ENCODE peak calls at places on chromosomes 6 and 20, in eight cellular contexts. L, T, I, F, A, R, M and G are unnamed samples.

GRCh38 chr20:24767623-24768100 is 181.4 kb upstream of the CST7 start:
- DNase-seq in L (no peak), T (no peak), I (peak), F (no peak), A (no peak), R (no peak), M (no peak), G (no peak)

GRCh38 chr6:159977242-159978214 is 8.6 kb downstream of the IGF2R start:
- DNase-seq in L (peak), T (no peak), I (no peak), F (peak), A (no peak), R (peak), M (peak), G (peak)

GRCh38 chr6:8527818-8528217 is 92.5 kb upstream of the SLC35B3 start:
- DNase-seq in L (no peak), T (no peak), I (no peak), F (no peak), A (no peak), R (no peak), M (no peak), G (no peak)

GRCh38 chr6:127879685-127880084 is 21.2 kb downstream of the THEMIS start:
- DNase-seq in L (peak), T (no peak), I (no peak), F (peak), A (peak), R (peak), M (peak), G (peak)

GRCh38 chr6:11706186-11706585 is 72.4 kb downstream of the ADTRP start:
- DNase-seq in L (no peak), T (no peak), I (no peak), F (no peak), A (no peak), R (no peak), M (no peak), G (no peak)

GRCh38 chr6:106309024-106309423 is 16.5 kb downstream of the ATG5 start:
- DNase-seq in L (no peak), T (no peak), I (no peak), F (no peak), A (no peak), R (no peak), M (no peak), G (no peak)

GRCh38 chr6:110853754-110854477 is 20.7 kb upstream of the AMD1 start:
- DNase-seq in L (no peak), T (no peak), I (no peak), F (no peak), A (no peak), R (no peak), M (no peak), G (no peak)

GRCh38 chr6:148745926-148746325 is 904 bp upstream of the UST start:
- DNase-seq in L (no peak), T (no peak), I (no peak), F (no peak), A (no peak), R (no peak), M (no peak), G (no peak)

GRCh38 chr20:1800777-1801176 is 94.4 kb upstream of the SIRPA start:
- DNase-seq in L (peak), T (no peak), I (no peak), F (no peak), A (no peak), R (peak), M (peak), G (peak)

GRCh38 chr6:118625833-118626232 is 25.6 kb downstream of the CEP85L start:
- DNase-seq in L (no peak), T (no peak), I (no peak), F (no peak), A (no peak), R (no peak), M (no peak), G (no peak)

GRCh38 chr20:59084041-59084841 is 41.7 kb upstream of the PRELID3B start:
- DNase-seq in L (no peak), T (no peak), I (no peak), F (peak), A (no peak), R (no peak), M (no peak), G (no peak)

GRCh38 chr6:50720623-50721022 is 7.3 kb downstream of the TFAP2D start:
- DNase-seq in L (no peak), T (no peak), I (no peak), F (no peak), A (no peak), R (peak), M (no peak), G (peak)

GRCh38 chr6:23621026-23621425 is 505.0 kb upstream of the NRSN1 start:
- DNase-seq in L (peak), T (no peak), I (no peak), F (no peak), A (no peak), R (peak), M (peak), G (no peak)

GRCh38 chr6:148435386-148435785 is 92.7 kb downstream of the SASH1 start:
- DNase-seq in L (peak), T (no peak), I (no peak), F (no peak), A (no peak), R (no peak), M (peak), G (peak)

GRCh38 chr6:79307321-79308036 is 73.0 kb upstream of the HMGN3 start:
- DNase-seq in L (no peak), T (no peak), I (no peak), F (no peak), A (no peak), R (no peak), M (no peak), G (peak)

DNA sequence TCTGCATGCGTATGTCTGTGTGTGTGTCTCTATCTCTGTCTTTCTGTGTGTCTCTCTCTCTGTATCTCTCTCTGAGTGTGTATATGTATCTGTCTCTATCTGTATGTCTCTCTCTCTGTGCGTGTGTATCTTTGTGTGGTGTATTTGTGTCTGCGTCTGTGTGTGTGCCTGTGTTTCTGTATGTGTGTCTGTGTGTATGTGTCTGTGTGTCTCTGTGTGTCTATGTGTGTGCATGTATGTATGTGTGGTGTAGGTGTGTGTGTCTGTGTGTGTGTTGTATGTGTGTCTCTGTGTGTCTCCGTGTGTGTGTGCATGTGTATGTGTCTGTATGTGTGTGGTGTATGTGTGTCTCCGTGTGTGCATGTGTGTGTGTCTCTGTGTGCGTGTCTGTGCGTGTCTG is 243.0 kb upstream of the FOXQ1 start:
- DNase-seq in L (no peak), T (no peak), I (no peak), F (no peak), A (no peak), R (no peak), M (no peak), G (no peak)
- TF ChIP-seq CTCF in L (no peak), T (no peak), I (no peak), F (no peak), A (no peak), R (no peak), M (no peak), G (no peak)

GRCh38 chr6:26222587-26222986 is 135.4 kb downstream of the HFE start:
- DNase-seq in L (no peak), T (no peak), I (no peak), F (no peak), A (no peak), R (no peak), M (no peak), G (no peak)
- H3K4me3 ChIP-seq in L (no peak), T (no peak), I (no peak), F (no peak), A (no peak), R (no peak), M (no peak), G (no peak)

DNA sequence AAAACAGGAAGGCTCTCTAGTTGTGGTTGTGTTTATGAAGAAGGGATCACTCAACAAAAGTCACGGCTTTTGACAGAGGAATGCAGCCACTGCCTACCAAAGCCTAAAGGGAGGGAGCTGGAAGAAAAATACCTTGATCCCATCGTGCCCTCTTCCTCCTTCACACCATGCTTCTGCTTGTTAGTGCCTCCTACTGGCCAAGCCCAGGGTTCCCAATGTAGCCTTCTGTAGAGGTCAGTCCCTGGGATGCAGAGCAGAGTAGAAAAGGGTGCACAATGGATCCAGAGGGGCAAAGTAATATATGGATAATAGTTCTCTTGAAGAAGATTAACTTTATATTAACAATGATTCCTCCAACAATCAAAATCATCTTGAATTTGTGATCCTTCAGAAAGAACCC is 293.5 kb upstream of the FERMT1 start:
- DNase-seq in L (no peak), T (no peak), I (no peak), F (no peak), A (no peak), R (no peak), M (no peak), G (no peak)
- TF ChIP-seq CTCF in L (no peak), T (no peak), I (no peak), F (no peak), A (no peak), R (no peak), M (no peak), G (no peak)

DNA sequence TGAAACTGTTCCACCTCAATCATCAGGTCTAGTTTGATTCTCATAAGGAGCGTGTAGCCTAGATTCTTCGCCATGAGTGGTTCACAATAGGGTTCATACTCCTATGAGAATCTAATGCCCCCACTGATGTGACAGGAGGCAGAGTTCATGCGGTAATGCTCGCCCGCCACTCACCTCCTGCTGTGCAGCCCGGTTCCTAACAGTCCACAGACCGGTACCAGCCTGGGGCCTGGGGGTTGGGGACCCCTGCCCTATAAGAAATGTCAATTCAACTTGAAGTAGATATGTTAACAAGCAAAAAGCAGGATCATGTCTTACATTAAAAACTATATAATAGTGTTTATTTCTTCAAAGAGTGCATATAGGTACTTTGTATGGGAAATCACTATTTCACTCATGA is 216.5 kb downstream of the COL19A1 start:
- DNase-seq in L (no peak), T (no peak), I (no peak), F (no peak), A (no peak), R (no peak), M (no peak), G (no peak)
- H3K4me3 ChIP-seq in L (no peak), T (no peak), I (no peak), F (no peak), A (no peak), R (no peak), M (no peak), G (no peak)

DNA sequence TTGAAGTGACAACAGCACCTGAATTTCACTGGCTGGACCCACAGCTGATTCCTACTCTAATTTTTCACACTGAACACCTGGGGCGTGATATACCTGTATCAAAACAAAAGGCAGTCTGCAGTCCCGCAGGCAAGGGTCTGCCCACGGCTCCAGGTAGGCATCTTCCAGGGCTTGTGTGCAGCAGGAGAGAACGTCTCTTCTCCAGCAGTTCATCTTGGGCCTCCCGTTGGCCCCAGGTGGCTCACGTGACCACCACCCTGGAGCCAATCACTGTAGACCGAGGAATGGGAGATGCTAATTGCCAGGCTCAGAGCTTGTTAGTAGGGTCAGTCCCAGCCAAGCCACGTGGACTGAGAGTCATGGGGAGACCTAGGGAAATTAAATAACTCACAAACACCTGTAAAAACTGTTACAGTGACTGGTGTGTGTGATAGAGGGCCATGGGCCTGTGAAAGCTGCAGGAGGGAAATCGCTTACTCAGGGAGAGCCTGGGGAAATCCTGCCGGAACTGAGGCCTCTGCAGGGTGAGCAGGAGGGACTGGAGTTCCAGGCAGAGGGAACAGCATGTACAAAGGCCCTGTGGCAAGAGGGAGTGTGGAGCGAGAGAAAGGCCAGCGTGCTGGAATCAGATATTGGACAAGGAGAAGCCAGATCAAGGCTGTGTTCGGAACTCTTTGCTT is 83.4 kb downstream of the EYA2 start:
- DNase-seq in L (no peak), T (no peak), I (no peak), F (no peak), A (no peak), R (no peak), M (no peak), G (no peak)
- TF ChIP-seq CTCF in L (no peak), T (no peak), I (no peak), F (no peak), A (no peak), R (no peak), M (no peak), G (no peak)

DNA sequence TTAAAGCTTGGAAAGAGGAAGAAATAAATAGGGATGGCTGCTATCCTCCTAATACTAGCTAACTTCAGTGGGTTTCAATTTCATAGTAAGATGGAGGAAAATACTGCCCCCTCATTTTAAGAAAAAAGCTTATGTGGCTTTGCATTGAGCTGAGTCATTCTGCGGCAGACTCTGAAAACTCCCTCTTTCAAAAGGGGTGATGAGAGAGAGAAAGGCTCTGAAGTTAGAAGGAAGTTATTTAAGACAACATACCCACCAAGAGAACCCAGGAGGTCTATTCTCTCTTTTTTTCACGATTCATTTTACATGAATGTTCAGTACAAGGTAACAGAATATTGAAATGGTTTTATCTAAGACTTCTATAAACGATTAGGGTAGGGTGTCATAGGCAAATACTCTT is 4.5 kb downstream of the PRDM13 start:
- DNase-seq in L (peak), T (no peak), I (no peak), F (no peak), A (no peak), R (no peak), M (no peak), G (no peak)
- H3K4me3 ChIP-seq in L (no peak), T (no peak), I (no peak), F (no peak), A (no peak), R (no peak), M (no peak), G (no peak)